ENCODE peak calls at places on chromosome 4, in ten cellular contexts. J is AG10803; C is AG09309; O is effector memory CD4-positive, alpha-beta T cell; K is IMR-90; R is mucosa of descending colon; Y is lower lobe of right lung; N is dorsolateral prefrontal cortex; V is colonic mucosa; F is heart left ventricle. W is an unnamed sample.

GRCh38 chr4:165301833-165302232 is 25.6 kb upstream of the MSMO1 start:
- DNase-seq in J (peak), R (no peak), N (no peak), F (no peak), O (no peak), Y (no peak), K (peak), V (no peak), C (no peak), W (no peak)

GRCh38 chr4:3465698-3466671 is 2.9 kb downstream of the DOK7 start:
- DNase-seq in R (peak), Y (no peak), C (no peak), K (no peak), O (no peak), F (no peak), N (no peak), J (no peak), V (no peak), W (no peak)

GRCh38 chr4:39541987-39542632 is 14.9 kb upstream of the UGDH start:
- DNase-seq in R (no peak), F (no peak), C (no peak), K (no peak), V (no peak), O (no peak), N (no peak), Y (no peak), J (no peak), W (peak)

GRCh38 chr4:8281519-8282133 is 12.1 kb downstream of the HTRA3 start:
- DNase-seq in K (peak), Y (peak), V (peak), F (peak), C (peak), R (peak), O (no peak), N (no peak), J (peak), W (no peak)

GRCh38 chr4:140645614-140646412 is 77.1 kb upstream of the UCP1 start:
- DNase-seq in F (peak), Y (no peak), N (no peak), V (no peak), J (peak), O (no peak), C (no peak), R (no peak), K (peak), W (no peak)

GRCh38 chr4:24659241-24659961 is 75.0 kb upstream of the DHX15 start:
- DNase-seq in K (no peak), O (no peak), F (no peak), V (peak), C (no peak), J (no peak), R (no peak), Y (no peak), N (no peak), W (no peak)

GRCh38 chr4:1535926-1536578 is 129.8 kb upstream of the NKX1-1 start:
- DNase-seq in N (no peak), R (peak), J (no peak), F (no peak), C (no peak), V (no peak), Y (peak), K (no peak), O (no peak), W (no peak)

GRCh38 chr4:80495847-80496246 is 160.3 kb downstream of the CFAP299 start:
- DNase-seq in R (no peak), J (no peak), N (no peak), V (no peak), Y (no peak), C (no peak), F (no peak), O (no peak), K (no peak), W (no peak)

GRCh38 chr4:110139815-110140214 is 58.6 kb downstream of the ELOVL6 start:
- DNase-seq in C (no peak), K (no peak), J (no peak), Y (no peak), V (no peak), N (no peak), R (no peak), O (no peak), F (no peak), W (no peak)

GRCh38 chr4:73870260-73870659 is 1.1 kb downstream of the CXCL1 start:
- DNase-seq in K (no peak), N (no peak), J (no peak), C (no peak), R (no peak), V (peak), O (no peak), F (no peak), Y (peak), W (no peak)

GRCh38 chr4:78691971-78692814 is 84.0 kb upstream of the BMP2K start:
- DNase-seq in Y (no peak), N (no peak), F (peak), V (no peak), J (peak), C (no peak), R (no peak), K (peak), O (no peak), W (no peak)

GRCh38 chr4:77021614-77022089 is 54.1 kb downstream of the CCNI start:
- DNase-seq in V (no peak), R (no peak), F (no peak), Y (no peak), K (peak), C (peak), O (no peak), N (no peak), J (peak), W (peak)

GRCh38 chr4:6908397-6909112 is 1.1 kb upstream of the TBC1D14 start:
- DNase-seq in V (no peak), R (peak), F (no peak), C (no peak), Y (no peak), O (no peak), K (peak), J (peak), N (no peak), W (no peak)

GRCh38 chr4:182768821-182769220 is 148.4 kb downstream of the DCTD start:
- DNase-seq in R (no peak), J (no peak), K (peak), F (no peak), C (no peak), Y (no peak), V (no peak), N (no peak), O (no peak), W (no peak)

GRCh38 chr4:142351958-142352357 is 494.1 kb downstream of the INPP4B start:
- DNase-seq in K (no peak), Y (no peak), V (no peak), R (no peak), C (no peak), F (no peak), N (no peak), J (no peak), O (no peak), W (no peak)

GRCh38 chr4:42642136-42642797 is 14.6 kb downstream of the ATP8A1 start:
- DNase-seq in R (no peak), C (no peak), J (no peak), N (no peak), O (no peak), K (no peak), F (no peak), Y (no peak), V (no peak), W (no peak)

GRCh38 chr4:86007042-86007441 is 352.8 kb downstream of the MAPK10 start:
- DNase-seq in R (no peak), N (no peak), Y (no peak), C (no peak), V (no peak), J (no peak), K (no peak), O (no peak), F (no peak), W (no peak)

DNA sequence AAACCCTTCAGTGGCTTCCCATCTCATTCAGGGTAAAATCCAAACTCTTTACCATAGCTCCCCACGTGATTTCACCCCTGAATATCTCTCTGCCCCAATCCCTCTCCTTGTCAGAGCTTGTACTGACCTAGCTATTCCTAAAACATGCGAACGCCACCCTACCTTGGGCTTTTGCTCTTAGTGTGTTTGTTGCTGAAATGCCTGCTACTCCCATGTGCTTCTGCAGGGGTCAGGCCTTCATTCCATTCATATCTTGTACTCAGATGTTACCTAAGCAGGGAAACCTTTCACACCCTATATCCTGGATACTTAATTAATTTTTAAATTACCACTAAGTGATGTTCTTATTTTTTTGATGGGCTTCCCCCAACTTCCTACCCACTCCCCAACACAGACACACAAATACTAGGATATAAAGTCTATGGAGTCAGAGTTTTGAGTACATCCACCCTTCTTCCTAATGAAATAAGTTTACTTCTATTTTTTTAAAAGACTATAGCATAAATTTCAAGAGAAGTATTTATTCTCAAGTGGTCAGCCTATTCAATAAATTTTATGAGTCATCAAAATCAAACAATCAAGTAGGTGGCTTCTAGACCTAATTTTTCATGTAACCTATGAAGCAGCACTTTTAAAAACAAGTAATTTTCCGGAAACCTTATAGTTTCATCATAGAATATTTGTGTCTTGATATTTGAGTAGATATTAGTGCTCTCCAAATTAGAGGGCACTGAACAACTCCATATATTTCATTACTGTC is 189.4 kb downstream of the RAPGEF2 start:
- DNase-seq in C (no peak), V (no peak), R (no peak), N (no peak), O (no peak), J (no peak), K (no peak), Y (no peak), F (no peak), W (no peak)
- H3K4me3 ChIP-seq in C (no peak), V (no peak), R (no peak), N (no peak), O (no peak), J (no peak), K (no peak), Y (no peak), F (no peak), W (no peak)

GRCh38 chr4:184473515-184474260 is 662 bp downstream of the IRF2 start:
- DNase-seq in F (peak), V (peak), R (peak), O (peak), K (peak), Y (peak), N (no peak), C (no peak), J (peak), W (peak)

GRCh38 chr4:184471872-184472539 is 2.3 kb downstream of the IRF2 start:
- DNase-seq in R (no peak), Y (no peak), K (peak), N (no peak), V (peak), O (no peak), C (no peak), F (no peak), J (peak), W (peak)

GRCh38 chr4:184472540-184473264 is 1.6 kb downstream of the IRF2 start:
- DNase-seq in R (peak), K (peak), O (peak), J (peak), N (no peak), Y (peak), F (peak), V (peak), C (no peak), W (peak)

GRCh38 chr4:184473265-184473514 is 1.2 kb downstream of the IRF2 start:
- DNase-seq in Y (no peak), R (peak), J (no peak), C (no peak), F (no peak), K (no peak), N (no peak), V (no peak), O (no peak), W (no peak)

DNA sequence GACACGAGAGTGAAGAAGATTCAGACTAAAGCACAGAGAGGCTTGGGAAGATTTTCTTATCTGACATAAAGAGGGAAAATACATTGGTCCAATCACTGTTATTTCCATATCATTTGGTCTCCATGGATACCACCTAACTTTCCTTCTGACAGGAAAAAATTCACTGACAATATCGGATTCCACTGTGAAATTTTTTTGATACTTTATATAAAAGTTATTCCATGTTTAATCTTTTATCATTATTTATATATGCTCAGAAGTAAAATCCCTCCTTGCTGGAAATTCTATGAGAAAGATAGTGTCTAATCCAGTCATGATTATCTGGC is 3.6 kb downstream of the IRF2 start:
- DNase-seq in J (no peak), C (no peak), R (no peak), Y (no peak), V (no peak), K (no peak), F (no peak), N (no peak), O (no peak), W (no peak)
- H3K4me3 ChIP-seq in J (no peak), C (no peak), R (no peak), Y (no peak), V (no peak), K (no peak), F (no peak), N (no peak), O (no peak), W (no peak)

DNA sequence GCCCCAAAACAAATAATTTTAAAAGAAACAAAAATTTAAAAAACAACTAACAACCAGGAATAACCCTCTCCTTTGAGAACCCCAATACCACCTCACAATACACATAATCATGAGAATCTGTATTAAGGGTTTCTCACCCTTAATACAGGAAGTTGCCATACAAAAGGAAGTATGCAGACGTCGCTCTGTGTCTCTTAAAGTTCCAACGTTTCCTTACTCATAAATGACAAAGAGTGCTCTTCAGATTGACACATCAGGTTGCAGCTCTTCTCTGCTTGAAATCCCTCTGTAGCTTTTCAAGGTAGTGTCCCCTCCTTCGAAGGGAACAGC is 73.9 kb upstream of the IRF2 start:
- DNase-seq in Y (no peak), O (no peak), K (no peak), F (no peak), C (no peak), R (no peak), J (no peak), N (no peak), V (no peak), W (no peak)
- H3K4me3 ChIP-seq in Y (peak), O (no peak), K (no peak), F (no peak), C (no peak), R (peak), J (no peak), N (no peak), V (peak), W (no peak)

DNA sequence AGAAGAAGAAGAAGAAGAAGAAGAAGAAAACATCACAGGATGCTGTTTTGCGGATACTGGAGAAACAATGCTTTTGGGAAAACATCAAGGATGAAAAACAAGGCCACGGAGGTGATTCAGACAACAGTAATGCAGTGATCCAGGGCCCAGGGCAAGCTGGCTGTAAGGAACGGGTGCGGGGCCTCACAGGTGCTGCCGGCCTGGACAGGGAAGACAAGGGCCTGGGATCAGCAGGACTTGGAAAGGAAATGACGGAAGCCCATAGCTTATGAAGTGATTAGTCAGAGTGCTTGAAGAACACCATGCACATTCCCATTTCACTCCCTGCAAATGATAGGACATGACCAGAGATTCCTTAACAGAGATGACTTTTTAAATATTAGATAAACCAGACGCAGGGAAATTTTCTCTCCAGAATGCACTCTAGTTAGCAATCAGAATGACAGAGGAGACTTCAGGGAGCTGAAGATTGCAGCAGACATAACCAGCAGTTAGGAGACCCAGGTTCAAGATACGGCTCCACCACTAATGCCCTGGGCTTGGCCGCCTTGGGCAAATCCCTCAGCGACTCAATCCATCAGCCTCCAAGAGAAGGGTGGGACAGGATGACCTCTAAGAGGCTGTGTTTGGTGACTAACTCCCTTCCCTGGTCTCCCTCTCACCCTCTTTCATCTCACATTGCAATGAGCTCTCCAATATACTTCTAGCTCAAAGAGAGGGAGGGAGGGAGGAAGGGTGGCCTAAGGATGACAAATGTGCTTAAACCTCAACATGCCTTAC is 54.1 kb downstream of the APBB2 start:
- DNase-seq in C (no peak), J (peak), O (no peak), K (peak), N (no peak), V (no peak), Y (no peak), F (no peak), R (no peak), W (no peak)
- H3K4me3 ChIP-seq in C (no peak), J (no peak), O (no peak), K (no peak), N (no peak), V (no peak), Y (no peak), F (no peak), R (no peak), W (no peak)

DNA sequence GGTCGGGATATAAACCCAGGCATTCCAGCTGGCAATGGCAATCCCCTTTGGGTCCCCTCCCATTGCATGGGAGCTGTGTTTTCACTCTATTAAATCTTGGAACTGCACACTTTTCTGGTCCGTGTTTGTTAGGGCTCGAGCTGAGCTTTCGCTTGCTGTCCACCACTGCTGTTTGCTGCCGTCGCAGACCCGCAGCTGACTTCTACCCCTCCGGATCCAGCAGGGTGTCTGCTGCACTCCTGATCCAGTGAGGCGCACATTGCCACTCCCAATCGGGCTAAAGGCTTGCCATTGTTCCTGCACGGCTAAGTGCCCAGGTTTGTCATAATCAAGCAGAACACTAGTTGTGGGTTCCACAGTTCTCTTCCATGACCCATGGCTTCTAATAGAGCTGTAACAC is 1322.1 kb downstream of the ADGRL3 start:
- DNase-seq in V (no peak), Y (no peak), R (no peak), F (no peak), C (no peak), K (no peak), O (no peak), N (no peak), J (no peak), W (no peak)
- H3K4me3 ChIP-seq in V (no peak), Y (no peak), R (no peak), F (no peak), C (no peak), K (no peak), O (no peak), N (no peak), J (no peak), W (no peak)

GRCh38 chr4:113945906-113946305 is 33.5 kb downstream of the ARSJ start:
- DNase-seq in J (peak), C (no peak), N (no peak), V (no peak), F (no peak), R (no peak), Y (no peak), O (no peak), K (peak), W (no peak)
- H3K4me3 ChIP-seq in J (no peak), C (no peak), N (no peak), V (no peak), F (no peak), R (no peak), Y (no peak), O (no peak), K (peak), W (no peak)

W was measured in prostate gland.